ENCODE peak calls at places on chromosomes 3 and 15, in nine cellular contexts. One of them, this sample, is unnamed.

GRCh38 chr3:99534951-99535704 is 103.3 kb upstream of the COL8A1 start:
- DNase-seq in left colon: no peak
- DNase-seq in Calu3: no peak
- DNase-seq in EL: peak; percentile 86
- DNase-seq in memory B cell: no peak
- DNase-seq in stimulated activated CD4-positive, alpha-beta T cell treated with anti-CD3 and anti-CD28 coated beads, Interleukin-4, amount 100 ng/mL, for 48 hours: no peak
- DNase-seq in NCI-H2107: no peak
- DNase-seq in endodermal cell: no peak
- DNase-seq in DMS153: no peak
- DNase-seq in this sample: no peak

GRCh38 chr15:62541250-62541649 is 376.2 kb upstream of the C2CD4B start:
- DNase-seq in left colon: no peak
- DNase-seq in Calu3: no peak
- DNase-seq in EL: no peak
- DNase-seq in memory B cell: no peak
- DNase-seq in stimulated activated CD4-positive, alpha-beta T cell treated with anti-CD3 and anti-CD28 coated beads, Interleukin-4, amount 100 ng/mL, for 48 hours: no peak
- DNase-seq in NCI-H2107: no peak
- DNase-seq in endodermal cell: no peak
- DNase-seq in DMS153: no peak
- DNase-seq in this sample: no peak

GRCh38 chr15:74454764-74455500 is 6.0 kb downstream of the UBL7 start:
- DNase-seq in left colon: no peak
- DNase-seq in Calu3: no peak
- DNase-seq in EL: no peak
- DNase-seq in memory B cell: no peak
- DNase-seq in stimulated activated CD4-positive, alpha-beta T cell treated with anti-CD3 and anti-CD28 coated beads, Interleukin-4, amount 100 ng/mL, for 48 hours: no peak
- DNase-seq in NCI-H2107: no peak
- DNase-seq in endodermal cell: no peak
- DNase-seq in DMS153: no peak
- DNase-seq in this sample: no peak

GRCh38 chr15:49877871-49878511 is 241.0 kb downstream of the ATP8B4 start:
- DNase-seq in left colon: no peak
- DNase-seq in Calu3: no peak
- DNase-seq in EL: no peak
- DNase-seq in memory B cell: no peak
- DNase-seq in stimulated activated CD4-positive, alpha-beta T cell treated with anti-CD3 and anti-CD28 coated beads, Interleukin-4, amount 100 ng/mL, for 48 hours: no peak
- DNase-seq in NCI-H2107: no peak
- DNase-seq in endodermal cell: no peak
- DNase-seq in DMS153: no peak
- DNase-seq in this sample: no peak

GRCh38 chr3:15541371-15541770 is 19.9 kb upstream of the COLQ start:
- DNase-seq in left colon: no peak
- DNase-seq in Calu3: no peak
- DNase-seq in EL: no peak
- DNase-seq in memory B cell: no peak
- DNase-seq in stimulated activated CD4-positive, alpha-beta T cell treated with anti-CD3 and anti-CD28 coated beads, Interleukin-4, amount 100 ng/mL, for 48 hours: no peak
- DNase-seq in NCI-H2107: no peak
- DNase-seq in endodermal cell: no peak
- DNase-seq in DMS153: no peak
- DNase-seq in this sample: no peak

GRCh38 chr3:56557815-56558170 is 818 bp downstream of the CCDC66 start:
- DNase-seq in left colon: no peak
- DNase-seq in Calu3: no peak
- DNase-seq in EL: no peak
- DNase-seq in memory B cell: no peak
- DNase-seq in stimulated activated CD4-positive, alpha-beta T cell treated with anti-CD3 and anti-CD28 coated beads, Interleukin-4, amount 100 ng/mL, for 48 hours: no peak
- DNase-seq in NCI-H2107: no peak
- DNase-seq in endodermal cell: no peak
- DNase-seq in DMS153: no peak
- DNase-seq in this sample: no peak

GRCh38 chr15:67066041-67067021 is 929 bp downstream of the SMAD3 start:
- DNase-seq in left colon: no peak
- DNase-seq in Calu3: peak; percentile 28
- DNase-seq in EL: no peak
- DNase-seq in memory B cell: no peak
- DNase-seq in stimulated activated CD4-positive, alpha-beta T cell treated with anti-CD3 and anti-CD28 coated beads, Interleukin-4, amount 100 ng/mL, for 48 hours: no peak
- DNase-seq in NCI-H2107: no peak
- DNase-seq in endodermal cell: peak; percentile 70
- DNase-seq in DMS153: no peak
- DNase-seq in this sample: no peak

GRCh38 chr3:104669083-104669482 is 697.6 kb upstream of the ALCAM start:
- DNase-seq in left colon: no peak
- DNase-seq in Calu3: no peak
- DNase-seq in EL: no peak
- DNase-seq in memory B cell: no peak
- DNase-seq in stimulated activated CD4-positive, alpha-beta T cell treated with anti-CD3 and anti-CD28 coated beads, Interleukin-4, amount 100 ng/mL, for 48 hours: no peak
- DNase-seq in NCI-H2107: no peak
- DNase-seq in endodermal cell: no peak
- DNase-seq in DMS153: no peak
- DNase-seq in this sample: no peak

GRCh38 chr3:51942603-51943450 is 664 bp downstream of the PARP3 start:
- DNase-seq in left colon: peak; percentile 80
- DNase-seq in Calu3: peak; percentile 66
- DNase-seq in EL: peak; percentile 78
- DNase-seq in memory B cell: peak; percentile 59
- DNase-seq in stimulated activated CD4-positive, alpha-beta T cell treated with anti-CD3 and anti-CD28 coated beads, Interleukin-4, amount 100 ng/mL, for 48 hours: peak; percentile 49
- DNase-seq in NCI-H2107: no peak
- DNase-seq in endodermal cell: peak; percentile 45
- DNase-seq in DMS153: no peak
- DNase-seq in this sample: no peak

GRCh38 chr3:196969660-196970546 is 1.3 kb upstream of the PIGZ start:
- DNase-seq in left colon: no peak
- DNase-seq in Calu3: peak; percentile 83
- DNase-seq in EL: peak; percentile 64
- DNase-seq in memory B cell: peak; percentile 73
- DNase-seq in stimulated activated CD4-positive, alpha-beta T cell treated with anti-CD3 and anti-CD28 coated beads, Interleukin-4, amount 100 ng/mL, for 48 hours: peak; percentile 64
- DNase-seq in NCI-H2107: peak; percentile 52
- DNase-seq in endodermal cell: peak; percentile 87
- DNase-seq in DMS153: no peak
- DNase-seq in this sample: peak; percentile 67

GRCh38 chr15:33587773-33588172 is 277.0 kb downstream of the RYR3 start:
- DNase-seq in left colon: no peak
- DNase-seq in Calu3: no peak
- DNase-seq in EL: no peak
- DNase-seq in memory B cell: no peak
- DNase-seq in stimulated activated CD4-positive, alpha-beta T cell treated with anti-CD3 and anti-CD28 coated beads, Interleukin-4, amount 100 ng/mL, for 48 hours: no peak
- DNase-seq in NCI-H2107: no peak
- DNase-seq in endodermal cell: no peak
- DNase-seq in DMS153: no peak
- DNase-seq in this sample: no peak

GRCh38 chr3:193016437-193016887 is 98.8 kb upstream of the MB21D2 start:
- DNase-seq in left colon: no peak
- DNase-seq in Calu3: no peak
- DNase-seq in EL: peak; percentile 15
- DNase-seq in memory B cell: no peak
- DNase-seq in stimulated activated CD4-positive, alpha-beta T cell treated with anti-CD3 and anti-CD28 coated beads, Interleukin-4, amount 100 ng/mL, for 48 hours: no peak
- DNase-seq in NCI-H2107: no peak
- DNase-seq in endodermal cell: peak; percentile 65
- DNase-seq in DMS153: peak; percentile 59
- DNase-seq in this sample: peak; percentile 58

GRCh38 chr3:30776186-30776815 is 118.2 kb downstream of the GADL1 start:
- DNase-seq in left colon: no peak
- DNase-seq in Calu3: no peak
- DNase-seq in EL: no peak
- DNase-seq in memory B cell: no peak
- DNase-seq in stimulated activated CD4-positive, alpha-beta T cell treated with anti-CD3 and anti-CD28 coated beads, Interleukin-4, amount 100 ng/mL, for 48 hours: no peak
- DNase-seq in NCI-H2107: no peak
- DNase-seq in endodermal cell: no peak
- DNase-seq in DMS153: no peak
- DNase-seq in this sample: no peak

GRCh38 chr3:3862534-3862933 is 63.3 kb downstream of the LRRN1 start:
- DNase-seq in left colon: no peak
- DNase-seq in Calu3: no peak
- DNase-seq in EL: no peak
- DNase-seq in memory B cell: no peak
- DNase-seq in stimulated activated CD4-positive, alpha-beta T cell treated with anti-CD3 and anti-CD28 coated beads, Interleukin-4, amount 100 ng/mL, for 48 hours: no peak
- DNase-seq in NCI-H2107: no peak
- DNase-seq in endodermal cell: no peak
- DNase-seq in DMS153: no peak
- DNase-seq in this sample: no peak

GRCh38 chr15:98442379-98442833 is 205.9 kb upstream of the IGF1R start:
- DNase-seq in left colon: no peak
- DNase-seq in Calu3: peak; percentile 79
- DNase-seq in EL: peak; percentile 85
- DNase-seq in memory B cell: no peak
- DNase-seq in stimulated activated CD4-positive, alpha-beta T cell treated with anti-CD3 and anti-CD28 coated beads, Interleukin-4, amount 100 ng/mL, for 48 hours: peak; percentile 28
- DNase-seq in NCI-H2107: peak; percentile 11
- DNase-seq in endodermal cell: peak; percentile 92
- DNase-seq in DMS153: peak; percentile 35
- DNase-seq in this sample: peak; percentile 79

GRCh38 chr3:10332481-10333358 is 11.8 kb upstream of the SEC13 start:
- DNase-seq in left colon: no peak
- DNase-seq in Calu3: no peak
- DNase-seq in EL: no peak
- DNase-seq in memory B cell: no peak
- DNase-seq in stimulated activated CD4-positive, alpha-beta T cell treated with anti-CD3 and anti-CD28 coated beads, Interleukin-4, amount 100 ng/mL, for 48 hours: no peak
- DNase-seq in NCI-H2107: no peak
- DNase-seq in endodermal cell: no peak
- DNase-seq in DMS153: no peak
- DNase-seq in this sample: no peak

GRCh38 chr3:159751141-159751540 is 237.5 kb upstream of the IL12A start:
- DNase-seq in left colon: no peak
- DNase-seq in Calu3: no peak
- DNase-seq in EL: peak; percentile 48
- DNase-seq in memory B cell: no peak
- DNase-seq in stimulated activated CD4-positive, alpha-beta T cell treated with anti-CD3 and anti-CD28 coated beads, Interleukin-4, amount 100 ng/mL, for 48 hours: no peak
- DNase-seq in NCI-H2107: no peak
- DNase-seq in endodermal cell: no peak
- DNase-seq in DMS153: no peak
- DNase-seq in this sample: no peak

GRCh38 chr3:87358066-87358465 is 81.7 kb upstream of the POU1F1 start:
- DNase-seq in left colon: no peak
- DNase-seq in Calu3: no peak
- DNase-seq in EL: no peak
- DNase-seq in memory B cell: no peak
- DNase-seq in stimulated activated CD4-positive, alpha-beta T cell treated with anti-CD3 and anti-CD28 coated beads, Interleukin-4, amount 100 ng/mL, for 48 hours: no peak
- DNase-seq in NCI-H2107: no peak
- DNase-seq in endodermal cell: no peak
- DNase-seq in DMS153: no peak
- DNase-seq in this sample: no peak

GRCh38 chr15:59997070-59997701 is 6.9 kb upstream of the FOXB1 start:
- DNase-seq in left colon: no peak
- DNase-seq in Calu3: no peak
- DNase-seq in EL: no peak
- DNase-seq in memory B cell: no peak
- DNase-seq in stimulated activated CD4-positive, alpha-beta T cell treated with anti-CD3 and anti-CD28 coated beads, Interleukin-4, amount 100 ng/mL, for 48 hours: peak; percentile 54
- DNase-seq in NCI-H2107: peak; percentile 64
- DNase-seq in endodermal cell: peak; percentile 94
- DNase-seq in DMS153: peak; percentile 11
- DNase-seq in this sample: peak; percentile 89

GRCh38 chr3:99342374-99342773 is 296.0 kb upstream of the COL8A1 start:
- DNase-seq in left colon: no peak
- DNase-seq in Calu3: no peak
- DNase-seq in EL: no peak
- DNase-seq in memory B cell: no peak
- DNase-seq in stimulated activated CD4-positive, alpha-beta T cell treated with anti-CD3 and anti-CD28 coated beads, Interleukin-4, amount 100 ng/mL, for 48 hours: no peak
- DNase-seq in NCI-H2107: no peak
- DNase-seq in endodermal cell: no peak
- DNase-seq in DMS153: no peak
- DNase-seq in this sample: no peak

GRCh38 chr15:63023351-63023945 is 19.1 kb upstream of the TPM1 start:
- DNase-seq in left colon: no peak
- DNase-seq in Calu3: no peak
- DNase-seq in EL: peak; percentile 94
- DNase-seq in memory B cell: no peak
- DNase-seq in stimulated activated CD4-positive, alpha-beta T cell treated with anti-CD3 and anti-CD28 coated beads, Interleukin-4, amount 100 ng/mL, for 48 hours: no peak
- DNase-seq in NCI-H2107: no peak
- DNase-seq in endodermal cell: no peak
- DNase-seq in DMS153: no peak
- DNase-seq in this sample: no peak

GRCh38 chr3:114144909-114145688 is 33.8 kb downstream of the DRD3 start:
- DNase-seq in left colon: no peak
- DNase-seq in Calu3: no peak
- DNase-seq in EL: peak; percentile 84
- DNase-seq in memory B cell: no peak
- DNase-seq in stimulated activated CD4-positive, alpha-beta T cell treated with anti-CD3 and anti-CD28 coated beads, Interleukin-4, amount 100 ng/mL, for 48 hours: peak; percentile 28
- DNase-seq in NCI-H2107: no peak
- DNase-seq in endodermal cell: no peak
- DNase-seq in DMS153: no peak
- DNase-seq in this sample: no peak

GRCh38 chr3:112489674-112490479 is 9.4 kb downstream of the BTLA start:
- DNase-seq in left colon: no peak
- DNase-seq in Calu3: no peak
- DNase-seq in EL: no peak
- DNase-seq in memory B cell: no peak
- DNase-seq in stimulated activated CD4-positive, alpha-beta T cell treated with anti-CD3 and anti-CD28 coated beads, Interleukin-4, amount 100 ng/mL, for 48 hours: no peak
- DNase-seq in NCI-H2107: no peak
- DNase-seq in endodermal cell: no peak
- DNase-seq in DMS153: no peak
- DNase-seq in this sample: no peak

GRCh38 chr3:39000008-39000450 is 51.7 kb downstream of the SCN11A start:
- DNase-seq in left colon: no peak
- DNase-seq in Calu3: no peak
- DNase-seq in EL: peak; percentile 58
- DNase-seq in memory B cell: peak; percentile 3
- DNase-seq in stimulated activated CD4-positive, alpha-beta T cell treated with anti-CD3 and anti-CD28 coated beads, Interleukin-4, amount 100 ng/mL, for 48 hours: no peak
- DNase-seq in NCI-H2107: no peak
- DNase-seq in endodermal cell: no peak
- DNase-seq in DMS153: peak; percentile 41
- DNase-seq in this sample: peak; percentile 72

GRCh38 chr15:90808517-90808939 is 59.9 kb upstream of the FURIN start:
- DNase-seq in left colon: no peak
- DNase-seq in Calu3: no peak
- DNase-seq in EL: no peak
- DNase-seq in memory B cell: no peak
- DNase-seq in stimulated activated CD4-positive, alpha-beta T cell treated with anti-CD3 and anti-CD28 coated beads, Interleukin-4, amount 100 ng/mL, for 48 hours: no peak
- DNase-seq in NCI-H2107: no peak
- DNase-seq in endodermal cell: peak; percentile 29
- DNase-seq in DMS153: no peak
- DNase-seq in this sample: no peak

GRCh38 chr3:106711650-106712049 is 665.6 kb upstream of the CCDC54 start:
- DNase-seq in left colon: no peak
- DNase-seq in Calu3: no peak
- DNase-seq in EL: peak; percentile 80
- DNase-seq in memory B cell: no peak
- DNase-seq in stimulated activated CD4-positive, alpha-beta T cell treated with anti-CD3 and anti-CD28 coated beads, Interleukin-4, amount 100 ng/mL, for 48 hours: no peak
- DNase-seq in NCI-H2107: no peak
- DNase-seq in endodermal cell: no peak
- DNase-seq in DMS153: no peak
- DNase-seq in this sample: no peak

GRCh38 chr15:57743424-57743823 is 36.9 kb downstream of the POLR2M start:
- DNase-seq in left colon: no peak
- DNase-seq in Calu3: peak; percentile 16
- DNase-seq in EL: peak; percentile 19
- DNase-seq in memory B cell: no peak
- DNase-seq in stimulated activated CD4-positive, alpha-beta T cell treated with anti-CD3 and anti-CD28 coated beads, Interleukin-4, amount 100 ng/mL, for 48 hours: no peak
- DNase-seq in NCI-H2107: no peak
- DNase-seq in endodermal cell: peak; percentile 59
- DNase-seq in DMS153: no peak
- DNase-seq in this sample: peak; percentile 24

GRCh38 chr15:44034933-44035624 is 160.0 kb downstream of the FRMD5 start:
- DNase-seq in left colon: no peak
- DNase-seq in Calu3: no peak
- DNase-seq in EL: peak; percentile 70
- DNase-seq in memory B cell: no peak
- DNase-seq in stimulated activated CD4-positive, alpha-beta T cell treated with anti-CD3 and anti-CD28 coated beads, Interleukin-4, amount 100 ng/mL, for 48 hours: no peak
- DNase-seq in NCI-H2107: no peak
- DNase-seq in endodermal cell: no peak
- DNase-seq in DMS153: no peak
- DNase-seq in this sample: no peak

GRCh38 chr15:75578948-75579908 is at the start of gene PTPN9:
- DNase-seq in left colon: peak; percentile 82
- DNase-seq in Calu3: peak; percentile 82
- DNase-seq in EL: peak; percentile 80
- DNase-seq in memory B cell: peak; percentile 42
- DNase-seq in stimulated activated CD4-positive, alpha-beta T cell treated with anti-CD3 and anti-CD28 coated beads, Interleukin-4, amount 100 ng/mL, for 48 hours: peak; percentile 65
- DNase-seq in NCI-H2107: peak; percentile 13
- DNase-seq in endodermal cell: peak; percentile 98
- DNase-seq in DMS153: peak; percentile 11
- DNase-seq in this sample: peak; percentile 87

GRCh38 chr15:86002444-86002843 is 77.2 kb upstream of the AGBL1 start:
- DNase-seq in left colon: no peak
- DNase-seq in Calu3: no peak
- DNase-seq in EL: no peak
- DNase-seq in memory B cell: no peak
- DNase-seq in stimulated activated CD4-positive, alpha-beta T cell treated with anti-CD3 and anti-CD28 coated beads, Interleukin-4, amount 100 ng/mL, for 48 hours: no peak
- DNase-seq in NCI-H2107: no peak
- DNase-seq in endodermal cell: no peak
- DNase-seq in DMS153: no peak
- DNase-seq in this sample: no peak

GRCh38 chr3:31504230-31504629 is 28.5 kb upstream of the STT3B start:
- DNase-seq in left colon: no peak
- DNase-seq in Calu3: no peak
- DNase-seq in EL: no peak
- DNase-seq in memory B cell: no peak
- DNase-seq in stimulated activated CD4-positive, alpha-beta T cell treated with anti-CD3 and anti-CD28 coated beads, Interleukin-4, amount 100 ng/mL, for 48 hours: no peak
- DNase-seq in NCI-H2107: no peak
- DNase-seq in endodermal cell: no peak
- DNase-seq in DMS153: no peak
- DNase-seq in this sample: no peak

This sample was measured in ELF-1.